ENCODE peak calls at places on chromosome 17, in six cellular contexts. One of them, this sample, is unnamed.

GRCh38 chr17:80968602-80969029 is 23.0 kb upstream of the CHMP6 start:
- DNase-seq in uterus: peak; percentile 64
- DNase-seq in CD4-positive, alpha-beta T cell: no peak
- DNase-seq in H9: no peak
- DNase-seq in testis: peak; percentile 71
- DNase-seq in pancreas: no peak
- DNase-seq in this sample: no peak

GRCh38 chr17:34626141-34626681 is 46.8 kb downstream of the TMEM132E start:
- DNase-seq in H9: peak; percentile 80
- DNase-seq in CD4-positive, alpha-beta T cell: no peak
- DNase-seq in uterus: no peak
- DNase-seq in pancreas: peak; percentile 67
- DNase-seq in testis: peak; percentile 41
- DNase-seq in this sample: no peak

GRCh38 chr17:35645923-35646322 is 58.8 kb downstream of the AP2B1 start:
- DNase-seq in testis: no peak
- DNase-seq in H9: no peak
- DNase-seq in CD4-positive, alpha-beta T cell: no peak
- DNase-seq in uterus: no peak
- DNase-seq in pancreas: no peak
- DNase-seq in this sample: no peak

GRCh38 chr17:48520631-48521045 is 10.2 kb downstream of the HOXB1 start:
- DNase-seq in uterus: no peak
- DNase-seq in pancreas: no peak
- DNase-seq in testis: no peak
- DNase-seq in H9: peak; percentile 66
- DNase-seq in CD4-positive, alpha-beta T cell: no peak
- DNase-seq in this sample: no peak

GRCh38 chr17:75525806-75526554 is 483 bp downstream of the LLGL2 start:
- DNase-seq in testis: no peak
- DNase-seq in uterus: no peak
- DNase-seq in H9: peak; percentile 69
- DNase-seq in pancreas: peak; percentile 74
- DNase-seq in CD4-positive, alpha-beta T cell: no peak
- DNase-seq in this sample: no peak

GRCh38 chr17:82083009-82083408 is 15.0 kb downstream of the FASN start:
- DNase-seq in uterus: no peak
- DNase-seq in pancreas: no peak
- DNase-seq in H9: no peak
- DNase-seq in testis: no peak
- DNase-seq in CD4-positive, alpha-beta T cell: no peak
- DNase-seq in this sample: no peak

GRCh38 chr17:65630502-65630901 is 69.1 kb upstream of the AXIN2 start:
- DNase-seq in pancreas: no peak
- DNase-seq in uterus: no peak
- DNase-seq in testis: no peak
- DNase-seq in H9: no peak
- DNase-seq in CD4-positive, alpha-beta T cell: no peak
- DNase-seq in this sample: no peak

GRCh38 chr17:64499805-64500486 is 3.1 kb upstream of the POLG2 start:
- DNase-seq in CD4-positive, alpha-beta T cell: no peak
- DNase-seq in pancreas: no peak
- DNase-seq in H9: no peak
- DNase-seq in uterus: no peak
- DNase-seq in testis: no peak
- DNase-seq in this sample: no peak

GRCh38 chr17:57033296-57033695 is 51.8 kb upstream of the AKAP1 start:
- DNase-seq in CD4-positive, alpha-beta T cell: no peak
- DNase-seq in testis: peak; percentile 45
- DNase-seq in uterus: no peak
- DNase-seq in pancreas: no peak
- DNase-seq in H9: no peak
- DNase-seq in this sample: no peak

GRCh38 chr17:82160081-82160480 is 52.6 kb downstream of the CCDC57 start:
- DNase-seq in pancreas: no peak
- DNase-seq in H9: no peak
- DNase-seq in uterus: no peak
- DNase-seq in testis: no peak
- DNase-seq in CD4-positive, alpha-beta T cell: no peak
- DNase-seq in this sample: no peak

GRCh38 chr17:80996422-80997305 is 5.0 kb downstream of the CHMP6 start:
- DNase-seq in CD4-positive, alpha-beta T cell: no peak
- DNase-seq in uterus: no peak
- DNase-seq in testis: no peak
- DNase-seq in H9: peak; percentile 36
- DNase-seq in pancreas: no peak
- DNase-seq in this sample: no peak

GRCh38 chr17:4043862-4044261 is 79.6 kb upstream of the ATP2A3 start:
- DNase-seq in testis: no peak
- DNase-seq in uterus: no peak
- DNase-seq in pancreas: no peak
- DNase-seq in CD4-positive, alpha-beta T cell: peak; percentile 58
- DNase-seq in H9: no peak
- DNase-seq in this sample: no peak

GRCh38 chr17:63950940-63951907 is 19.1 kb upstream of the CD79B start:
- DNase-seq in pancreas: peak; percentile 84
- DNase-seq in H9: peak; percentile 83
- DNase-seq in uterus: no peak
- DNase-seq in CD4-positive, alpha-beta T cell: peak; percentile 14
- DNase-seq in testis: no peak
- DNase-seq in this sample: no peak

GRCh38 chr17:17387017-17387416 is 83.8 kb downstream of the NT5M start:
- DNase-seq in pancreas: no peak
- DNase-seq in CD4-positive, alpha-beta T cell: no peak
- DNase-seq in uterus: no peak
- DNase-seq in testis: no peak
- DNase-seq in H9: no peak
- DNase-seq in this sample: no peak

GRCh38 chr17:6872941-6873340 is 41.4 kb upstream of the TEKT1 start:
- DNase-seq in pancreas: no peak
- DNase-seq in testis: no peak
- DNase-seq in CD4-positive, alpha-beta T cell: no peak
- DNase-seq in uterus: no peak
- DNase-seq in H9: no peak
- DNase-seq in this sample: no peak

GRCh38 chr17:62778990-62779681 is 29.0 kb downstream of the MARCHF10 start:
- DNase-seq in H9: peak; percentile 63
- DNase-seq in testis: peak; percentile 26
- DNase-seq in CD4-positive, alpha-beta T cell: no peak
- DNase-seq in uterus: peak; percentile 59
- DNase-seq in pancreas: no peak
- DNase-seq in this sample: peak; percentile 61

GRCh38 chr17:7001562-7001961 is 5.7 kb downstream of the ALOX12 start:
- DNase-seq in H9: peak; percentile 76
- DNase-seq in pancreas: no peak
- DNase-seq in testis: no peak
- DNase-seq in CD4-positive, alpha-beta T cell: peak; percentile 52
- DNase-seq in uterus: no peak
- DNase-seq in this sample: no peak

GRCh38 chr17:49998836-49999511 is 4.0 kb upstream of the DLX3 start:
- DNase-seq in uterus: no peak
- DNase-seq in pancreas: peak; percentile 47
- DNase-seq in H9: peak; percentile 35
- DNase-seq in testis: no peak
- DNase-seq in CD4-positive, alpha-beta T cell: no peak
- DNase-seq in this sample: no peak

GRCh38 chr17:55674107-55674506 is 48.6 kb downstream of the TMEM100 start:
- DNase-seq in CD4-positive, alpha-beta T cell: no peak
- DNase-seq in pancreas: no peak
- DNase-seq in testis: no peak
- DNase-seq in uterus: no peak
- DNase-seq in H9: no peak
- DNase-seq in this sample: no peak

GRCh38 chr17:76278268-76278908 is 13.2 kb downstream of the UBALD2 start:
- DNase-seq in uterus: no peak
- DNase-seq in CD4-positive, alpha-beta T cell: no peak
- DNase-seq in H9: no peak
- DNase-seq in testis: no peak
- DNase-seq in pancreas: no peak
- DNase-seq in this sample: no peak

GRCh38 chr17:30376621-30377452 is 1.9 kb upstream of the CPD start:
- DNase-seq in testis: no peak
- DNase-seq in CD4-positive, alpha-beta T cell: no peak
- DNase-seq in pancreas: no peak
- DNase-seq in H9: no peak
- DNase-seq in uterus: peak; percentile 20
- DNase-seq in this sample: no peak

GRCh38 chr17:55635253-55635766 is 87.4 kb downstream of the TMEM100 start:
- DNase-seq in uterus: peak; percentile 41
- DNase-seq in pancreas: no peak
- DNase-seq in CD4-positive, alpha-beta T cell: no peak
- DNase-seq in H9: no peak
- DNase-seq in testis: no peak
- DNase-seq in this sample: no peak

GRCh38 chr17:12391468-12391867 is 274.2 kb upstream of the MYOCD start:
- DNase-seq in H9: no peak
- DNase-seq in CD4-positive, alpha-beta T cell: no peak
- DNase-seq in uterus: no peak
- DNase-seq in pancreas: no peak
- DNase-seq in testis: no peak
- DNase-seq in this sample: no peak

DNA sequence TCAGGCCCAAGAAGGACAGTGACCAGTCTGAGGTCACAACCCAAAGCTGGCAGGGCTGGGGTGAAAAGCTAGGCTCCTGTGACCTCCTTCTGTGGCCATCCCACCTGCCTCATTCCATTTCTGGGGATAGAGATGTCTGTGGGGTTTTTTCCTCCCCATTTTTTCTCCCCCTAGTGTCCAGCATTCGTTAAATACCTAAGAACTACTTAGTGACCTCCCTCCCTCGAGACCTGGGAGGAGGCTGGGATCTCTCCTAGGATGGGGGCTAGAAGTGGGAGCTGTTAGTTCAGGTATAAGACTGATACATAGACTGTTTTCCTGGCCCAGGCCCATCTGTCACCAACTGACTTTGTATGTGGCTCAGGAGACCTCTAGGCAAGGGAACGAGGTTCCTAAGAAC is 20.5 kb upstream of the STAC2 start:
- DNase-seq in CD4-positive, alpha-beta T cell: no peak
- DNase-seq in H9: no peak
- DNase-seq in uterus: no peak
- DNase-seq in pancreas: no peak
- DNase-seq in testis: no peak
- DNase-seq in this sample: no peak
- TF ChIP-seq CTCF in CD4-positive, alpha-beta T cell: no peak
- TF ChIP-seq CTCF in H9: no peak
- TF ChIP-seq CTCF in uterus: no peak
- TF ChIP-seq CTCF in pancreas: no peak
- TF ChIP-seq CTCF in testis: no peak
- TF ChIP-seq CTCF in this sample: no peak

DNA sequence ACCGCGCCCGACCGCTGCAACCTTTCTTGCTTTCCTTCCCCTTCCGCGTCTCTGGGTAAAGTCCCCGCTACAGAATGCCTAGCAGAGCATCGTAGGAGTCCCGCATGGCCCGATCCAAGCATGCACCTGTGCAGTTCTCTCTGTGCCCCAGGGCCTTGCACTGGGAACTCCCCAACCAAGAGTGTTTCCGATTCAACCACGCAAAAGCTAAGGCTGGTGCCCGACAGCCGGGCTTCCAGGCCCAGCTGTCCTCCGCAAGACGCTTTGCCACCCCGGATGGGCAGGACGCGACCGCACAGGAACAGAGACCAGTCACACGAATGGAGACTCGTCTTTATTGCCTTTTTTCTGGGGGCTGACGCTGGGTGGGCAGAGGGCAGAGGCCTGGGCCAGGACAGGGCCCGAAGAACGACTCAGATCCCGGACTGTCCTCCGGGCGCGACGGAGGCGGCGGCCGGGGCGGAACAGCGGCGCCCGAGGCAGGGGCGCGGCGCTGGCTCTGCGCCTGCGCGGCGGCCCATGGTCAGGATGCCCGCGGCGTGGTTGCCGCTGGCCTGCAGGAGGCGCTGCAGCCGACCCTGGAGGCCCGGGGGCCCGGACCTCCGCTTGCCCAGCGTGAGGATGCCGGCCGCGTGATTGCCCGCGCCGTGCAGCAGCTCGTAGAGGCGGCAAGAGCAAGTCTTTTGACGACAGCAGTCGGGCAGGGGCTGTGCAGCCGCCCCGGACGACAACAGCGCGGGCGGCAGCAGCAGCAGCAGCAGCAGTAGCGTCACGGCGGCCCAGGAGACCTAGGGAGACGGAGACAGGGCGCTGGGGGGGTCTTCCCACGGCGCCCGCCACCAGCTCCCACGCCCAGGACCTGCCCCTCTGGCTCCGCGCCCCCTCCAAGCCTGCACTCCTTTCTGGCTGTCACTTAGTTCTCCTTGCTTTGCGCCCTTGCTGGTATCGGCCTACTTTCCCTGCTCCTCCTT is 1.2 kb downstream of the HCRT start:
- DNase-seq in CD4-positive, alpha-beta T cell: peak; percentile 75
- DNase-seq in H9: peak; percentile 93
- DNase-seq in uterus: peak; percentile 74
- DNase-seq in testis: peak; percentile 82
- DNase-seq in pancreas: peak; percentile 93
- DNase-seq in this sample: no peak
- H3K27ac ChIP-seq in CD4-positive, alpha-beta T cell: peak overlapping the region; percentile 75
- H3K27ac ChIP-seq in H9: no peak overlapping the region
- H3K27ac ChIP-seq in uterus: peak overlapping the region; percentile 36
- H3K27ac ChIP-seq in testis: peak overlapping the region; percentile 4
- H3K27ac ChIP-seq in pancreas: peak overlapping the region; percentile 71
- H3K27ac ChIP-seq in this sample: peak overlapping the region; percentile 55

DNA sequence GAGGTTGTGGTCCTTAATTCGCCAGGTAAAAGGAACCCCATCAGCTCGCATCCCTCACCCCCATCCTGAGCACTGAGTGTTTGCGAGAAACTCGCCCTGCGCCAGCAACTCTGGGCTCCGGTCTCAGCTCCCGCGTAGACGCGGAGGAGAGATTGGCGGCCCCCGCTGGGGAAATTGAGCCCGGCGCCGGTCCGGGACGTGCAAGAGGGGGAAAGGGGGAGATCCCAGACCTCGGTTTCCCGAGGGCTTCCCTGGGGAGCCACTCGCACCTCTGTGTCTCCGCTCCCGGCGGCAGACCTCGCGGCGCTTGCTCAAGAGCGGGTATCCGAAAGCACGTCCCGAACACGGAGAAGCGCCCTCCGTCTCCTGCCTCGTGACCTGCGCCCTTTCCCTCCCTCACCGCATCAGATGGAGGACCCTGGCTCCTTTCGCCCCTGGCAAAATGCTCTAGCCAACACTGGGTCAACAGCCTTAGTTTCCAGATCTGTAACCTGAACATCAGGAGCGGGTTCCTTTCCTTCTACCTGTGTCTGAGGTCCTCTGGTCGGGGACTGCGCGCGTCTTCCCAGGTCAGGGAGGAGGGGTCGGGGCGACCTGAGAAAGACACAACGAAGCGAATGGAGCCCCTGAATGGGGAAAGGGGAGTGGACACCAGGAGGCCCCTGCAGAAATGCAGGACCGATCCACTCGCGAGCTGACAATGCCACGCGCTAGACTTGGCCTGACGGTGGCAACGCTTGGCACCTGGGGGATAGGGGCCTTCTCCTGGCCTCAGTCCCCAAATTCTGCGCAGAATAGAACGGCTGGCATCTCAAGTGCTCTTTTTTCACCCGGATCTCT is 2.9 kb upstream of the SOX9 start:
- DNase-seq in CD4-positive, alpha-beta T cell: no peak
- DNase-seq in uterus: no peak
- DNase-seq in H9: peak; percentile 69
- DNase-seq in pancreas: peak; percentile 68
- DNase-seq in testis: peak; percentile 44
- DNase-seq in this sample: no peak
- TF ChIP-seq CTCF in CD4-positive, alpha-beta T cell: no peak
- TF ChIP-seq CTCF in uterus: no peak
- TF ChIP-seq CTCF in H9: no peak
- TF ChIP-seq CTCF in pancreas: no peak
- TF ChIP-seq CTCF in testis: no peak
- TF ChIP-seq CTCF in this sample: no peak

GRCh38 chr17:10278218-10278617 is 79.8 kb upstream of the GAS7 start:
- DNase-seq in H9: no peak
- DNase-seq in pancreas: no peak
- DNase-seq in testis: no peak
- DNase-seq in uterus: no peak
- DNase-seq in CD4-positive, alpha-beta T cell: no peak
- DNase-seq in this sample: no peak
- H3K27ac ChIP-seq in H9: no peak overlapping the region
- H3K27ac ChIP-seq in pancreas: no peak overlapping the region
- H3K27ac ChIP-seq in testis: no peak overlapping the region
- H3K27ac ChIP-seq in uterus: no peak overlapping the region
- H3K27ac ChIP-seq in CD4-positive, alpha-beta T cell: no peak overlapping the region
- H3K27ac ChIP-seq in this sample: no peak overlapping the region